ENCODE peak calls at places on chromosomes 3 and 15, in four cellular contexts. U is WTC11, M is HepG2, W is GM12878. N is an unnamed sample.
A peak's percentile ranks its signal among the peaks of the same experiment; 100 is the strongest.

GRCh38 chr15:58957101-58957973 is 23.9 kb upstream of the SLTM start:
- DNase-seq in W (no peak), M (peak; percentile 69), U (peak; percentile 63), N (peak; percentile 57)

GRCh38 chr3:101667331-101667730 is 9.6 kb downstream of the ZBTB11 start:
- DNase-seq in W (no peak), U (no peak), M (no peak), N (no peak)

GRCh38 chr3:166425900-166426611 is 588.8 kb upstream of the BCHE start:
- DNase-seq in M (peak; percentile 1), W (no peak), U (peak; percentile 27), N (no peak)

GRCh38 chr3:126908752-126909275 is 74.1 kb upstream of the PLXNA1 start:
- DNase-seq in M (no peak), W (no peak), U (no peak), N (peak; percentile 73)

GRCh38 chr3:152211655-152212054 is 57.1 kb upstream of the MBNL1 start:
- DNase-seq in M (no peak), U (no peak), W (no peak), N (no peak)

GRCh38 chr15:65476942-65477341 is 40.5 kb downstream of the DPP8 start:
- DNase-seq in W (no peak), M (no peak), U (no peak), N (no peak)

GRCh38 chr3:38490288-38490860 is 5.8 kb upstream of the EXOG start:
- DNase-seq in M (no peak), W (no peak), U (no peak), N (no peak)

GRCh38 chr15:77098572-77098971 is 27.7 kb upstream of the TSPAN3 start:
- DNase-seq in W (no peak), M (no peak), U (no peak), N (no peak)

GRCh38 chr3:139319428-139320402 is 24.1 kb upstream of the MRPS22 start:
- DNase-seq in M (peak; percentile 23), W (no peak), U (peak; percentile 83), N (peak; percentile 66)

DNA sequence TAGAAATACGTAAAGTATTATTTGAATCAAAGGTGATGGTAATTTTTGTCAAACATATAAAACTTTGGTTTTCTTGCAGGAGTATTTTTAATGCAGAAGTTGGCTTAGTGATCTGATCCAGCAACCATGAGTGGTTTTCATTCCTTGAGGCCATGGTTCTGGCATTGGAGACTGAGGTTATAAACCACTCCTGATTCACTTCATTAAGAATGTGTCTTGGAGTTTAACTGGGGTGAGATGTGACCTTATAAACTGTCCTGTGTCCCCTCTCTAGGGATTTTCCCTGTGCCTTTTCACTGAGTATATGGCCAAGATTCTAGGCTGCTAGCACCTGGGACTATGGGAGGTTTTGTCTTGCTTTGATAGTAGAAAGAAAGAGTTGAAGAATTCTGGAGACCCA is 94.3 kb downstream of the RYR3 start:
- DNase-seq in W (no peak), U (no peak), M (no peak), N (no peak)
- TF ChIP-seq CREM in W (no peak), U (no peak), M (no peak), N (no peak)

DNA sequence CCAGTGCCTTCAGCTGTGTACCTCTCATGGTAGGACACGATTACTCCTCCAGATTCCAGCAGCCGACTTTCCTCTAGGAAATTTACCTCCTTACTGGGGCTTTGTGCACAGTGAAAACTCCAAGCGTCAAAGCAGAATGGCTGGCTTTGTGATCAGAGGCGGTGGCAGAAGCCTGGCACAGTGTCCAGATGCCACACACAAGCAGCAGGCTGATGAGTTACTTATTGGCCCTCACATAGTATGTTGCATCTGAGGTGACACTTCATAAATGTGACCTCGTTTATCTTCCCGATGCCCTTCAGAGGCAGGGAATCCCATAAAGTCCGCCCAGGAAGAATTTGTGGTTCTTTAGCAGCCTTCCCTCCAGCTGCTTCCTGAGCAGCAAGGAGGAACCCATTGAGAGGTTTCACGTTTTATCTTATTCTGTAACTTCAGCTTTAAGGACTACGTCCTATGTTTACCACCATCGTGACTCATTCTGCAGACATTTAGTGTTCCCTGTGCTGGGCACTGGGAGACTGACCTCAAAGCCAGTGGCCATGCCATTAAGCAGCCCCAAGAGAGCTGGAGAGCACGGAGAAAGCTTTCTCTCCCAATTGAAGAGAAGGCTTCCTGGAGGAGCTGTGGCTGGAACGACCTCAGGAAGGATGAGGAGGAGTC is 107.0 kb upstream of the C15orf61 start:
- DNase-seq in W (no peak), M (peak; percentile 35), U (no peak), N (no peak)
- TF ChIP-seq CREM in W (no peak), M (no peak), U (no peak), N (peak; percentile 18)

DNA sequence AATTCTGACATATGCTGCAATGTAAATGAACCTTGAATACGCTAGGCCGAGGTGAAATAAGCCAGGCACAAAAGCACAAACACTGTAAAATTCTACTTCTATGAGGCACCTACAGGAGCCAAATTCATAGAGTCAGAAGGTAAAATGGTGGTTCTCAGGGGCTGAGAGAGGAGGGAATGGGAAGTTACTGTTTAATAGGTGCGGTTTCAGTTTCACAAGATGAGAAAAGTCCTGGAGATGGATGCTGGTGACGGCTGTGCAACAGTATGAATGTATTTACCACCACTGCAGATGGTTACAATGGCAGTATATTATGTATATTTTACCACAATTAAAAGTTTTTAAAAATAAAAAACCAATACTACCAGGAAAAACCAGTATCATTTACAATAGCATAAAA is 4.0 kb downstream of the TNK2 start:
- DNase-seq in W (no peak), M (no peak), U (no peak), N (no peak)
- TF ChIP-seq CREM in W (no peak), M (no peak), U (no peak), N (no peak)

GRCh38 chr15:51735611-51736010 is 1.8 kb downstream of the LYSMD2 start:
- DNase-seq in W (no peak), M (no peak), U (no peak), N (no peak)
- TF ChIP-seq CREM in W (no peak), M (no peak), U (no peak), N (no peak)

GRCh38 chr3:52798978-52799476 is 4.4 kb downstream of the ITIH3 start:
- DNase-seq in W (no peak), M (peak; percentile 41), U (peak; percentile 79), N (peak; percentile 65)

GRCh38 chr3:52798376-52798977 is 3.9 kb downstream of the ITIH3 start:
- DNase-seq in U (no peak), W (no peak), M (no peak), N (no peak)

GRCh38 chr3:52800079-52800478 is 5.5 kb downstream of the ITIH3 start:
- DNase-seq in U (no peak), W (no peak), M (no peak), N (no peak)

GRCh38 chr3:52805270-52806039 is 10.9 kb downstream of the ITIH3 start:
- DNase-seq in U (no peak), W (no peak), M (no peak), N (peak; percentile 19)

DNA sequence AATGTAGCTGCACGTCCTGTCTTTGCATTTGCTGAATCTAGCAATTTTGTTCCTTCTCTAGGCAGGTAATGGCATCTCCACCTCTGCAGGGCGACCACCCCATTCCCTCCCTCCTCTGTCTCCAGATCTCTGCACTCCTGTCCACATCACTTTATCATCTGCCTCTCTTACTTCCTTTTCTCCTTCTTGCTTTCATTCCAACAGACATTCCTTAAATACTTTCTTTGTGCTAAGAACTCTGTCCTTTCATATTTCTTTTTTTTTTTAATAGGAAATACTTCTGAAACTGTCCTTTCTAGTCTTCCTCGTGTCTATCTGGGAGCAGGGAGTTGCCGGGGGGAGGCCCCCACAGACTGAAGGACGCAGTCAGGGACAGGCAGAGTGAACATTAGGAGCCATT is 7.2 kb downstream of the ITIH3 start:
- DNase-seq in U (no peak), M (no peak), W (no peak), N (no peak)
- TF ChIP-seq CREM in U (no peak), M (no peak), W (no peak), N (no peak)